ENCODE peak calls at places on chromosomes 4 and X, in nine cellular contexts. One of them, this sample, is unnamed.

GRCh38 chrX:46837543-46838481 is 969 bp downstream of the RP2 start:
- DNase-seq in ovary: no peak
- DNase-seq in osteoblast: no peak
- DNase-seq in AG09309: no peak
- DNase-seq in tibial artery: no peak
- DNase-seq in fibroblast of the aortic adventitia: peak; percentile 44
- DNase-seq in CD8-positive, alpha-beta T cell: no peak
- DNase-seq in cardiac fibroblast: peak; percentile 20
- DNase-seq in ascending aorta: no peak
- DNase-seq in this sample: no peak

GRCh38 chr4:114263233-114263632 is 283.8 kb upstream of the ARSJ start:
- DNase-seq in tibial artery: no peak
- DNase-seq in osteoblast: no peak
- DNase-seq in fibroblast of the aortic adventitia: peak; percentile 54
- DNase-seq in AG09309: peak; percentile 4
- DNase-seq in CD8-positive, alpha-beta T cell: no peak
- DNase-seq in ovary: no peak
- DNase-seq in ascending aorta: no peak
- DNase-seq in cardiac fibroblast: peak; percentile 18
- DNase-seq in this sample: peak; percentile 48

GRCh38 chr4:52110171-52110570 is 59.1 kb downstream of the SPATA18 start:
- DNase-seq in fibroblast of the aortic adventitia: peak; percentile 29
- DNase-seq in CD8-positive, alpha-beta T cell: no peak
- DNase-seq in tibial artery: no peak
- DNase-seq in AG09309: no peak
- DNase-seq in ascending aorta: no peak
- DNase-seq in ovary: no peak
- DNase-seq in cardiac fibroblast: no peak
- DNase-seq in osteoblast: no peak
- DNase-seq in this sample: peak; percentile 73

GRCh38 chr4:40749717-40750460 is at the start of gene NSUN7:
- DNase-seq in CD8-positive, alpha-beta T cell: no peak
- DNase-seq in AG09309: no peak
- DNase-seq in cardiac fibroblast: no peak
- DNase-seq in tibial artery: peak; percentile 80
- DNase-seq in ascending aorta: no peak
- DNase-seq in osteoblast: peak; percentile 77
- DNase-seq in fibroblast of the aortic adventitia: no peak
- DNase-seq in ovary: peak; percentile 64
- DNase-seq in this sample: peak; percentile 5

GRCh38 chr4:146107587-146107986 is 67.9 kb upstream of the LSM6 start:
- DNase-seq in ovary: no peak
- DNase-seq in cardiac fibroblast: no peak
- DNase-seq in tibial artery: no peak
- DNase-seq in CD8-positive, alpha-beta T cell: no peak
- DNase-seq in osteoblast: no peak
- DNase-seq in AG09309: no peak
- DNase-seq in fibroblast of the aortic adventitia: no peak
- DNase-seq in ascending aorta: no peak
- DNase-seq in this sample: no peak

GRCh38 chr4:1211951-1212545 is 36.9 kb downstream of the CTBP1 start:
- DNase-seq in tibial artery: no peak
- DNase-seq in ascending aorta: no peak
- DNase-seq in cardiac fibroblast: no peak
- DNase-seq in osteoblast: peak; percentile 88
- DNase-seq in AG09309: no peak
- DNase-seq in ovary: no peak
- DNase-seq in CD8-positive, alpha-beta T cell: no peak
- DNase-seq in fibroblast of the aortic adventitia: no peak
- DNase-seq in this sample: no peak

GRCh38 chrX:21959362-21960051 is 19.0 kb downstream of the SMS start:
- DNase-seq in AG09309: no peak
- DNase-seq in fibroblast of the aortic adventitia: no peak
- DNase-seq in cardiac fibroblast: no peak
- DNase-seq in ovary: no peak
- DNase-seq in osteoblast: no peak
- DNase-seq in CD8-positive, alpha-beta T cell: no peak
- DNase-seq in tibial artery: no peak
- DNase-seq in ascending aorta: no peak
- DNase-seq in this sample: no peak

GRCh38 chr4:155597281-155597680 is 69.4 kb upstream of the GUCY1A1 start:
- DNase-seq in ascending aorta: no peak
- DNase-seq in tibial artery: no peak
- DNase-seq in ovary: no peak
- DNase-seq in fibroblast of the aortic adventitia: no peak
- DNase-seq in osteoblast: no peak
- DNase-seq in AG09309: no peak
- DNase-seq in CD8-positive, alpha-beta T cell: no peak
- DNase-seq in cardiac fibroblast: no peak
- DNase-seq in this sample: no peak

GRCh38 chr4:163003979-163004378 is 162.7 kb downstream of the NAF1 start:
- DNase-seq in AG09309: no peak
- DNase-seq in cardiac fibroblast: no peak
- DNase-seq in fibroblast of the aortic adventitia: no peak
- DNase-seq in osteoblast: no peak
- DNase-seq in tibial artery: no peak
- DNase-seq in ascending aorta: no peak
- DNase-seq in CD8-positive, alpha-beta T cell: no peak
- DNase-seq in ovary: no peak
- DNase-seq in this sample: no peak

GRCh38 chr4:54959656-54960055 is 165.7 kb downstream of the KDR start:
- DNase-seq in osteoblast: peak; percentile 23
- DNase-seq in fibroblast of the aortic adventitia: peak; percentile 67
- DNase-seq in tibial artery: no peak
- DNase-seq in AG09309: peak; percentile 85
- DNase-seq in cardiac fibroblast: peak; percentile 56
- DNase-seq in ovary: no peak
- DNase-seq in ascending aorta: no peak
- DNase-seq in CD8-positive, alpha-beta T cell: no peak
- DNase-seq in this sample: peak; percentile 99

GRCh38 chr4:7595883-7596535 is 161.3 kb upstream of the PSAPL1 start:
- DNase-seq in tibial artery: no peak
- DNase-seq in CD8-positive, alpha-beta T cell: no peak
- DNase-seq in cardiac fibroblast: no peak
- DNase-seq in osteoblast: peak; percentile 59
- DNase-seq in ascending aorta: no peak
- DNase-seq in ovary: no peak
- DNase-seq in fibroblast of the aortic adventitia: no peak
- DNase-seq in AG09309: no peak
- DNase-seq in this sample: no peak

GRCh38 chr4:152189451-152190179 is 346.3 kb downstream of the FBXW7 start:
- DNase-seq in osteoblast: no peak
- DNase-seq in AG09309: no peak
- DNase-seq in CD8-positive, alpha-beta T cell: no peak
- DNase-seq in fibroblast of the aortic adventitia: no peak
- DNase-seq in tibial artery: no peak
- DNase-seq in cardiac fibroblast: no peak
- DNase-seq in ovary: no peak
- DNase-seq in ascending aorta: no peak
- DNase-seq in this sample: no peak

GRCh38 chrX:53184836-53185235 is 40.2 kb downstream of the KDM5C start:
- DNase-seq in CD8-positive, alpha-beta T cell: no peak
- DNase-seq in fibroblast of the aortic adventitia: no peak
- DNase-seq in osteoblast: no peak
- DNase-seq in ascending aorta: no peak
- DNase-seq in AG09309: peak; percentile 14
- DNase-seq in cardiac fibroblast: peak; percentile 5
- DNase-seq in ovary: no peak
- DNase-seq in tibial artery: no peak
- DNase-seq in this sample: peak; percentile 83

GRCh38 chr4:62398318-62398717 is 1198.2 kb downstream of the ADGRL3 start:
- DNase-seq in ovary: no peak
- DNase-seq in ascending aorta: no peak
- DNase-seq in CD8-positive, alpha-beta T cell: no peak
- DNase-seq in osteoblast: no peak
- DNase-seq in fibroblast of the aortic adventitia: no peak
- DNase-seq in cardiac fibroblast: no peak
- DNase-seq in AG09309: no peak
- DNase-seq in tibial artery: no peak
- DNase-seq in this sample: no peak

GRCh38 chrX:106874075-106874474 is 29.1 kb downstream of the RIPPLY1 start:
- DNase-seq in fibroblast of the aortic adventitia: peak; percentile 63
- DNase-seq in AG09309: no peak
- DNase-seq in cardiac fibroblast: peak; percentile 41
- DNase-seq in ascending aorta: no peak
- DNase-seq in osteoblast: no peak
- DNase-seq in ovary: no peak
- DNase-seq in CD8-positive, alpha-beta T cell: no peak
- DNase-seq in tibial artery: no peak
- DNase-seq in this sample: peak; percentile 24

GRCh38 chrX:44459501-44459900 is 83.2 kb downstream of the FUNDC1 start:
- DNase-seq in osteoblast: no peak
- DNase-seq in ovary: no peak
- DNase-seq in ascending aorta: no peak
- DNase-seq in cardiac fibroblast: no peak
- DNase-seq in CD8-positive, alpha-beta T cell: no peak
- DNase-seq in fibroblast of the aortic adventitia: no peak
- DNase-seq in AG09309: no peak
- DNase-seq in tibial artery: no peak
- DNase-seq in this sample: no peak

GRCh38 chr4:125187221-125187620 is 127.5 kb upstream of the FAT4 start:
- DNase-seq in ovary: no peak
- DNase-seq in tibial artery: no peak
- DNase-seq in fibroblast of the aortic adventitia: peak; percentile 80
- DNase-seq in osteoblast: peak; percentile 55
- DNase-seq in cardiac fibroblast: peak; percentile 52
- DNase-seq in AG09309: peak; percentile 46
- DNase-seq in ascending aorta: no peak
- DNase-seq in CD8-positive, alpha-beta T cell: no peak
- DNase-seq in this sample: peak; percentile 84

GRCh38 chr4:5888222-5888701 is 4.6 kb downstream of the CRMP1 start:
- DNase-seq in AG09309: no peak
- DNase-seq in ascending aorta: no peak
- DNase-seq in osteoblast: peak; percentile 71
- DNase-seq in ovary: no peak
- DNase-seq in cardiac fibroblast: no peak
- DNase-seq in CD8-positive, alpha-beta T cell: no peak
- DNase-seq in fibroblast of the aortic adventitia: no peak
- DNase-seq in tibial artery: no peak
- DNase-seq in this sample: no peak

GRCh38 chr4:171025776-171026175 is 787.4 kb upstream of the GALNTL6 start:
- DNase-seq in CD8-positive, alpha-beta T cell: no peak
- DNase-seq in AG09309: no peak
- DNase-seq in osteoblast: no peak
- DNase-seq in fibroblast of the aortic adventitia: no peak
- DNase-seq in cardiac fibroblast: no peak
- DNase-seq in ascending aorta: no peak
- DNase-seq in tibial artery: no peak
- DNase-seq in ovary: no peak
- DNase-seq in this sample: no peak
- TF ChIP-seq CTCF in CD8-positive, alpha-beta T cell: no peak
- TF ChIP-seq CTCF in AG09309: no peak
- TF ChIP-seq CTCF in osteoblast: no peak
- TF ChIP-seq CTCF in fibroblast of the aortic adventitia: no peak
- TF ChIP-seq CTCF in cardiac fibroblast: no peak
- TF ChIP-seq CTCF in ascending aorta: no peak
- TF ChIP-seq CTCF in tibial artery: no peak
- TF ChIP-seq CTCF in ovary: no peak
- TF ChIP-seq CTCF in this sample: no peak

GRCh38 chr4:112510468-112511293 is 5.3 kb downstream of the NEUROG2 start:
- DNase-seq in CD8-positive, alpha-beta T cell: no peak
- DNase-seq in tibial artery: peak; percentile 62
- DNase-seq in ascending aorta: no peak
- DNase-seq in ovary: no peak
- DNase-seq in fibroblast of the aortic adventitia: no peak
- DNase-seq in AG09309: no peak
- DNase-seq in osteoblast: peak; percentile 81
- DNase-seq in cardiac fibroblast: no peak
- DNase-seq in this sample: no peak
- H3K4me3 ChIP-seq in CD8-positive, alpha-beta T cell: no peak overlapping the region
- H3K4me3 ChIP-seq in tibial artery: peak overlapping the region; percentile 21
- H3K4me3 ChIP-seq in ascending aorta: peak overlapping the region; percentile 44
- H3K4me3 ChIP-seq in ovary: no peak overlapping the region
- H3K4me3 ChIP-seq in fibroblast of the aortic adventitia: peak overlapping the region; percentile 39
- H3K4me3 ChIP-seq in AG09309: no peak overlapping the region
- H3K4me3 ChIP-seq in osteoblast: peak overlapping the region; percentile 9
- H3K4me3 ChIP-seq in cardiac fibroblast: no peak overlapping the region
- H3K4me3 ChIP-seq in this sample: peak overlapping the region; percentile 44

DNA sequence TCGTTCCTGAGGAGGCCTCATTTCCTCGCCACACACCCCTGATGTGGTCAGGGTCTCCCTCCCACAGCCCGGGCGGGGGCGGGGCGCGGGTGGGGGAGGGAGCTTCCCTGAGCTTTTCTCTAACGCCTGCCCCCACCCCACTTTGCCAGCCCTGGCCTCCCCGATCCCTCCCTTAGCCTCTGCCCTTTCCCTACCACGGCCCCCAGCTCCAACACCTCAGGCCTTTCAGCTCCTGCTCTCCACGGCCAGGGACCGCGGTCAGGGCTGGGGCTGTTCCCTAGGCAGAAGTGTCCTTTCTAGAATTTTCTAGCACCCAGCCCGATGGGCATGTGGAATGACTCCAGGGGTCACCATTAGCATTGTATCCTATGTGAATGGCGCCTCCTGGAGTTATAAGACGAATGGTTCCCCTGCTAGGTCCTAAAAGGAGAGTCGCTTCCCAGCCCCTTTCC is 201.3 kb upstream of the BCOR start:
- DNase-seq in fibroblast of the aortic adventitia: peak; percentile 21
- DNase-seq in ovary: peak; percentile 28
- DNase-seq in osteoblast: no peak
- DNase-seq in CD8-positive, alpha-beta T cell: no peak
- DNase-seq in AG09309: no peak
- DNase-seq in tibial artery: no peak
- DNase-seq in ascending aorta: no peak
- DNase-seq in cardiac fibroblast: peak; percentile 27
- DNase-seq in this sample: peak; percentile 9
- TF ChIP-seq CTCF in fibroblast of the aortic adventitia: peak; percentile 29
- TF ChIP-seq CTCF in ovary: no peak
- TF ChIP-seq CTCF in osteoblast: peak; percentile 30
- TF ChIP-seq CTCF in CD8-positive, alpha-beta T cell: no peak
- TF ChIP-seq CTCF in AG09309: peak; percentile 37
- TF ChIP-seq CTCF in tibial artery: no peak
- TF ChIP-seq CTCF in ascending aorta: peak; percentile 16
- TF ChIP-seq CTCF in cardiac fibroblast: no peak
- TF ChIP-seq CTCF in this sample: peak; percentile 45

GRCh38 chr4:118264096-118264495 is 88.7 kb downstream of the PRSS12 start:
- DNase-seq in cardiac fibroblast: no peak
- DNase-seq in ovary: no peak
- DNase-seq in tibial artery: no peak
- DNase-seq in CD8-positive, alpha-beta T cell: no peak
- DNase-seq in fibroblast of the aortic adventitia: no peak
- DNase-seq in AG09309: no peak
- DNase-seq in osteoblast: no peak
- DNase-seq in ascending aorta: no peak
- DNase-seq in this sample: no peak

GRCh38 chr4:118268780-118269179 is 84.0 kb downstream of the PRSS12 start:
- DNase-seq in AG09309: no peak
- DNase-seq in ovary: no peak
- DNase-seq in tibial artery: no peak
- DNase-seq in CD8-positive, alpha-beta T cell: no peak
- DNase-seq in cardiac fibroblast: no peak
- DNase-seq in fibroblast of the aortic adventitia: no peak
- DNase-seq in ascending aorta: no peak
- DNase-seq in osteoblast: no peak
- DNase-seq in this sample: no peak

GRCh38 chr4:118270492-118270891 is 82.3 kb downstream of the PRSS12 start:
- DNase-seq in AG09309: no peak
- DNase-seq in tibial artery: no peak
- DNase-seq in ovary: no peak
- DNase-seq in cardiac fibroblast: peak; percentile 70
- DNase-seq in CD8-positive, alpha-beta T cell: no peak
- DNase-seq in ascending aorta: no peak
- DNase-seq in osteoblast: peak; percentile 43
- DNase-seq in fibroblast of the aortic adventitia: peak; percentile 77
- DNase-seq in this sample: peak; percentile 51

GRCh38 chr4:118265312-118266144 is 87.3 kb downstream of the PRSS12 start:
- DNase-seq in ovary: peak; percentile 11
- DNase-seq in osteoblast: no peak
- DNase-seq in tibial artery: no peak
- DNase-seq in AG09309: no peak
- DNase-seq in cardiac fibroblast: peak; percentile 21
- DNase-seq in ascending aorta: no peak
- DNase-seq in CD8-positive, alpha-beta T cell: no peak
- DNase-seq in fibroblast of the aortic adventitia: peak; percentile 2
- DNase-seq in this sample: no peak
- H3K4me3 ChIP-seq in ovary: peak overlapping the region; percentile 30
- H3K4me3 ChIP-seq in osteoblast: peak overlapping the region; percentile 65
- H3K4me3 ChIP-seq in tibial artery: peak overlapping the region; percentile 55
- H3K4me3 ChIP-seq in AG09309: peak overlapping the region; percentile 34
- H3K4me3 ChIP-seq in cardiac fibroblast: peak overlapping the region; percentile 49
- H3K4me3 ChIP-seq in ascending aorta: peak overlapping the region; percentile 53
- H3K4me3 ChIP-seq in CD8-positive, alpha-beta T cell: peak overlapping the region; percentile 29
- H3K4me3 ChIP-seq in fibroblast of the aortic adventitia: peak overlapping the region; percentile 58
- H3K4me3 ChIP-seq in this sample: peak overlapping the region; percentile 50

This sample was measured in AG10803.